ENCODE peak calls at places on chromosomes 2 and 18, in eight cellular contexts. A is stimulated activated CD4-positive, alpha-beta T cell treated with anti-CD3 and anti-CD28 coated beads, Interleukin-15, amount 100 ng/mL, for 24 hours; G is activated T-helper 1 cell treated with anti-CD3 and anti-CD28 coated beads, Interleukin-2, amount 50 U/mL, for 16 hours; O is cardiac fibroblast; H is memory B cell; N is AG08396; L is stimulated activated naive CD8-positive, alpha-beta T cell treated with anti-CD3 and anti-CD28 coated beads, Interleukin-15, Interleukin-2, amounts not matched to agents 100 U/mL and 50 U/mL, for 24 hours; M is activated T-cell treated with anti-CD3 and anti-CD28 coated beads for 1 hour. U is an unnamed sample.

GRCh38 chr2:82143343-82143742 is 1838.8 kb upstream of the LRRTM1 start:
- DNase-seq in H (no peak), N (no peak), L (no peak), M (no peak), O (no peak), A (no peak), G (no peak), U (no peak)

GRCh38 chr18:63155169-63155852 is 164.3 kb downstream of the BCL2 start:
- DNase-seq in H (peak), G (peak), O (peak), N (no peak), L (peak), A (peak), M (peak), U (no peak)

GRCh38 chr18:75727479-75727878 is 300.0 kb upstream of the SMIM21 start:
- DNase-seq in L (peak), O (peak), A (peak), H (no peak), G (no peak), N (peak), M (no peak), U (peak)

GRCh38 chr18:21163647-21164625 is 52.3 kb upstream of the ROCK1 start:
- DNase-seq in O (peak), G (no peak), H (no peak), A (no peak), L (no peak), M (no peak), N (peak), U (peak)

GRCh38 chr2:237590272-237591020 is at the start of gene RAB17:
- DNase-seq in G (no peak), H (no peak), L (no peak), O (peak), N (no peak), M (no peak), A (no peak), U (peak)

GRCh38 chr2:96164459-96165184 is 19.4 kb upstream of the DUSP2 start:
- DNase-seq in A (peak), H (no peak), N (no peak), M (no peak), L (peak), G (peak), O (no peak), U (no peak)

GRCh38 chr2:174600349-174600748 is 2.7 kb upstream of the WIPF1 start:
- DNase-seq in N (no peak), L (no peak), O (no peak), A (no peak), H (no peak), G (no peak), M (no peak), U (no peak)

GRCh38 chr2:241072151-241072550 is 29.9 kb downstream of the MTERF4 start:
- DNase-seq in G (no peak), M (no peak), H (no peak), O (no peak), N (no peak), L (no peak), A (no peak), U (no peak)

GRCh38 chr2:159285929-159286708 is at the start of gene WDSUB1:
- DNase-seq in A (peak), G (no peak), N (peak), L (peak), O (peak), H (no peak), M (peak), U (peak)

GRCh38 chr2:239826376-239826775 is 198.8 kb downstream of the NDUFA10 start:
- DNase-seq in G (no peak), H (peak), O (no peak), M (no peak), A (no peak), L (no peak), N (no peak), U (no peak)

GRCh38 chr2:32806857-32807256 is 139.9 kb upstream of the LTBP1 start:
- DNase-seq in L (no peak), N (no peak), H (no peak), A (no peak), G (no peak), M (no peak), O (no peak), U (no peak)

GRCh38 chr2:8797682-8798081 is 39.7 kb downstream of the KIDINS220 start:
- DNase-seq in H (no peak), M (no peak), N (no peak), L (no peak), G (no peak), A (no peak), O (no peak), U (no peak)

GRCh38 chr18:21740474-21740723 is 193 bp upstream of the MIB1 start:
- DNase-seq in L (no peak), A (peak), M (no peak), G (peak), O (no peak), N (peak), H (no peak), U (peak)